ENCODE peak calls at places on chromosomes 7 and 10, in seven cellular contexts. P, B, R, N, U, G and I are unnamed samples.
A peak's percentile ranks its signal among the peaks of the same experiment; 100 is the strongest.

GRCh38 chr10:11871470-11871869 is 48.3 kb downstream of the PROSER2 start:
- DNase-seq in P (no peak), B (no peak), N (no peak), G (peak; percentile 54), U (no peak), R (no peak), I (no peak)

GRCh38 chr7:127810691-127811660 is 159.0 kb downstream of the SND1 start:
- DNase-seq in B (no peak), N (no peak), G (no peak), U (no peak), P (no peak), R (no peak), I (no peak)

GRCh38 chr7:123485187-123485586 is 49.2 kb downstream of the IQUB start:
- DNase-seq in G (peak; percentile 84), P (no peak), B (no peak), U (no peak), R (no peak), N (no peak), I (no peak)

GRCh38 chr7:123580406-123581161 is 21.0 kb upstream of the ASB15 start:
- DNase-seq in B (no peak), U (peak; percentile 3), G (peak; percentile 57), N (no peak), R (no peak), P (peak; percentile 76), I (no peak)

GRCh38 chr7:3264693-3265339 is 36.2 kb upstream of the SDK1 start:
- DNase-seq in P (no peak), G (no peak), B (no peak), N (no peak), U (no peak), R (no peak), I (no peak)

GRCh38 chr7:94375713-94376112 is 19.0 kb upstream of the COL1A2 start:
- DNase-seq in P (no peak), G (peak; percentile 99), N (no peak), B (peak; percentile 44), U (no peak), R (peak; percentile 35), I (no peak)

GRCh38 chr10:124254519-124254918 is 161.1 kb upstream of the CHST15 start:
- DNase-seq in G (no peak), R (no peak), U (no peak), N (no peak), B (no peak), P (no peak), I (no peak)

GRCh38 chr7:120273476-120273975 is 551 bp downstream of the KCND2 start:
- DNase-seq in B (no peak), G (peak; percentile 61), U (no peak), N (peak; percentile 51), P (no peak), R (peak; percentile 55), I (peak; percentile 59)

GRCh38 chr7:115368998-115369397 is 447.1 kb downstream of the MDFIC start:
- DNase-seq in U (no peak), B (no peak), P (no peak), R (no peak), G (no peak), N (no peak), I (no peak)

GRCh38 chr10:129031233-129032150 is 435.5 kb upstream of the MGMT start:
- DNase-seq in N (peak; percentile 59), U (peak; percentile 66), P (peak; percentile 35), B (peak; percentile 56), R (peak; percentile 65), G (no peak), I (no peak)

GRCh38 chr10:132447446-132448247 is 50.6 kb downstream of the PWWP2B start:
- DNase-seq in G (peak; percentile 94), R (peak; percentile 65), N (no peak), B (no peak), U (peak; percentile 93), P (peak; percentile 75), I (peak; percentile 82)

GRCh38 chr10:63702107-63702506 is 180.9 kb downstream of the REEP3 start:
- DNase-seq in U (no peak), G (no peak), P (no peak), R (no peak), B (no peak), N (no peak), I (no peak)

GRCh38 chr10:107708981-107709380 is 544.5 kb upstream of the SORCS1 start:
- DNase-seq in R (no peak), P (no peak), G (no peak), B (no peak), U (no peak), N (no peak), I (no peak)

GRCh38 chr10:61271127-61271780 is 181.9 kb downstream of the TMEM26 start:
- DNase-seq in B (no peak), N (no peak), P (no peak), G (peak; percentile 83), R (no peak), U (no peak), I (no peak)

GRCh38 chr10:88865281-88865876 is 13.7 kb upstream of the ANKRD22 start:
- DNase-seq in G (peak; percentile 10), P (peak; percentile 22), U (no peak), R (no peak), N (no peak), B (no peak), I (no peak)

GRCh38 chr7:138649506-138649905 is 51.7 kb downstream of the SVOPL start:
- DNase-seq in U (no peak), N (no peak), P (no peak), R (no peak), G (peak; percentile 65), B (no peak), I (no peak)